ENCODE peak calls at places on chromosome 7, in four cellular contexts. E is HepG2, Q is HCT116, L is K562. X is an unnamed sample.

GRCh38 chr7:14322724-14323123 is 333.3 kb upstream of the ETV1 start:
- DNase-seq in L (no peak), E (no peak), Q (no peak), X (no peak)

GRCh38 chr7:42348627-42349026 is 111.6 kb upstream of the GLI3 start:
- DNase-seq in L (no peak), Q (no peak), E (no peak), X (no peak)

GRCh38 chr7:76356823-76357222 is 2.0 kb downstream of the YWHAG start:
- DNase-seq in L (no peak), E (no peak), Q (no peak), X (no peak)

GRCh38 chr7:75563171-75563570 is 71.1 kb downstream of the SPDYE5 start:
- DNase-seq in E (no peak), L (no peak), Q (no peak), X (no peak)

GRCh38 chr7:113267885-113268284 is 149.5 kb upstream of the SMIM30 start:
- DNase-seq in E (no peak), L (no peak), Q (no peak), X (no peak)

GRCh38 chr7:35992436-35992835 is 160.6 kb upstream of the EEPD1 start:
- DNase-seq in E (no peak), L (no peak), Q (no peak), X (peak)

GRCh38 chr7:147756290-147756689 is 834.3 kb upstream of the C7orf33 start:
- DNase-seq in E (no peak), L (no peak), Q (no peak), X (no peak)

GRCh38 chr7:137258552-137258951 is 85.0 kb downstream of the PTN start:
- DNase-seq in L (no peak), E (no peak), Q (no peak), X (no peak)

GRCh38 chr7:86643478-86644281 is at the start of gene GRM3:
- DNase-seq in L (no peak), Q (no peak), E (no peak), X (no peak)

GRCh38 chr7:98365863-98366561 is 34.9 kb downstream of the BAIAP2L1 start:
- DNase-seq in E (no peak), L (no peak), Q (no peak), X (no peak)

GRCh38 chr7:116953727-116954442 is 584 bp downstream of the ST7 start:
- DNase-seq in L (peak), Q (peak), E (peak), X (peak)

GRCh38 chr7:125061776-125062397 is 132.3 kb upstream of the POT1 start:
- DNase-seq in L (no peak), E (no peak), Q (peak), X (peak)

GRCh38 chr7:66355762-66356161 is 150.6 kb downstream of the TPST1 start:
- DNase-seq in L (no peak), Q (no peak), E (no peak), X (no peak)

GRCh38 chr7:31917256-31917655 is 153.0 kb downstream of the PDE1C start:
- DNase-seq in L (no peak), E (no peak), Q (no peak), X (no peak)

GRCh38 chr7:116290740-116291139 is 80.4 kb downstream of the TES start:
- DNase-seq in E (no peak), Q (no peak), L (no peak), X (no peak)

GRCh38 chr7:30321089-30321991 is 36.9 kb downstream of the ZNRF2 start:
- DNase-seq in L (no peak), E (no peak), Q (no peak), X (no peak)

GRCh38 chr7:81846398-81846797 is 76.6 kb upstream of the HGF start:
- DNase-seq in L (no peak), Q (no peak), E (no peak), X (no peak)

GRCh38 chr7:51006483-51007235 is 224.0 kb upstream of the GRB10 start:
- DNase-seq in L (no peak), Q (no peak), E (no peak), X (no peak)

GRCh38 chr7:51005074-51005473 is 222.4 kb upstream of the GRB10 start:
- DNase-seq in E (no peak), Q (no peak), L (no peak), X (no peak)

DNA sequence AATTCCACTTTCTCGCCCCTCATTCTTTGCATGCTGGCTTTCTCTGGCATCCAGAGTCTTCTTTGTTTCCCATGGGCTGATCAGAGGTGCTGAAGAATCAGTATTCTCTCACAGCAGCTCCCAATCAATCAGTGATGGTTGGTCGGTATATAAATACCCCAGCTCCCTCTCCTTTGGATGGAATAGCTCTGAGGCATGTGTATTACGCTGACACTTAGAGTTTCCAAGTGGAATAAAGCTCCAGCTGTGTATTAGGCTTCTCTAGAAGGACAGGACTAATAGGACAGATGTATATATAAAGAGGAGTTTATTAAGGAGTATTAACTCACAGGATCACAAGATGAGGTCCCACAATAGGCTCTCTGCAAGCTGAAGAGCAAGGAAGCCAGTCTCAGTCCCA is 218.3 kb upstream of the GRB10 start:
- DNase-seq in L (no peak), Q (no peak), E (no peak), X (no peak)
- TF ChIP-seq CTCF in L (no peak), Q (peak), E (no peak), X (peak)

GRCh38 chr7:882336-883028 is 6.1 kb downstream of the GET4 start:
- DNase-seq in E (no peak), Q (no peak), L (no peak), X (no peak)
- TF ChIP-seq TCF7L2 in E (no peak), Q (no peak), L (no peak), X (no peak)

GRCh38 chr7:50368366-50368765 is 63.9 kb downstream of the IKZF1 start:
- DNase-seq in L (no peak), E (no peak), Q (no peak), X (no peak)

GRCh38 chr7:50367570-50367969 is 63.1 kb downstream of the IKZF1 start:
- DNase-seq in E (no peak), Q (no peak), L (no peak), X (no peak)

GRCh38 chr7:50371551-50372021 is 67.1 kb downstream of the IKZF1 start:
- DNase-seq in L (no peak), Q (no peak), E (no peak), X (no peak)

GRCh38 chr7:50370884-50371283 is 66.4 kb downstream of the IKZF1 start:
- DNase-seq in E (no peak), Q (no peak), L (no peak), X (no peak)

DNA sequence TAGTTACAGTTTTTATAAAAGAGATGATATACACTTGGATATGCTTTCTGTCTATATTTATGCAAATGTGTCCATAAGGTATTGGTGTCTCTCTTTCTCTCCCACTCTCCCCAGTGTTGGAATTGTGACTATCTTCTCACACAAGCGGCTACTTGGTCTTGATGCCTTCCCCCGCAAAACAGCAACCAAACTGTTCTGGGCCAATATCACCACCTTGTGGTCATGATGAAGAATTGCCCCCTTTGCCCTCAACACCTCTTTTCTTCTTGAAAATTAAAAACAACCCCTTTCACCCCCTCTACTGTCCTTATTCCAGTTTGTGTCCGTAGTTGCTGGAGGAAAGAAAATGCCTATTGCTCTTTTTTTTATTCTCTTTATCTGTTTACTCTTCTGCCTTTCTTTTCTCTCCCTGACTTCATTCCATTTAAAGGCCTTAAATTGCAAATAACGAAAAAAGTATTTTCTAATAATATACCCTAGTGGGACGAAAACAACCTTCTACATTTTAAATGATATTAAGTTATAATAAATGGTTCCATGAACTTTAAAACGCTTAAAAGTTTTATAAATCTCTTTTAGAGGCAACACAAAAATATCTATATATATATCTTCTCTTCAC is 65.0 kb downstream of the IKZF1 start:
- DNase-seq in Q (peak), E (peak), L (peak), X (peak)
- TF ChIP-seq CTCF in Q (peak), E (peak), L (peak), X (peak)

GRCh38 chr7:47180268-47180826 is 401.6 kb downstream of the TNS3 start:
- DNase-seq in Q (peak), L (peak), E (peak), X (peak)

GRCh38 chr7:47183896-47184629 is 397.8 kb downstream of the TNS3 start:
- DNase-seq in Q (no peak), E (no peak), L (no peak), X (no peak)

GRCh38 chr7:47185193-47185592 is 396.7 kb downstream of the TNS3 start:
- DNase-seq in L (no peak), E (no peak), Q (no peak), X (no peak)

GRCh38 chr7:47185839-47186238 is 396.1 kb downstream of the TNS3 start:
- DNase-seq in Q (no peak), E (no peak), L (no peak), X (no peak)

GRCh38 chr7:47181609-47182264 is 400.2 kb downstream of the TNS3 start:
- DNase-seq in Q (no peak), E (no peak), L (no peak), X (no peak)
- TF ChIP-seq TCF7L2 in Q (no peak), E (no peak), L (no peak), X (no peak)

GRCh38 chr7:83005410-83005809 is 157.3 kb downstream of the PCLO start:
- DNase-seq in Q (peak), E (no peak), L (no peak), X (no peak)
- TF ChIP-seq CTCF in Q (no peak), E (no peak), L (no peak), X (no peak)

GRCh38 chr7:132501956-132502355 is 74.3 kb downstream of the PLXNA4 start:
- DNase-seq in Q (no peak), L (no peak), E (no peak), X (no peak)
- TF ChIP-seq TCF7L2 in Q (no peak), L (no peak), E (no peak), X (no peak)

X was measured in Panc1.